ENCODE peak calls at places on chromosomes 7 and 10, in nine cellular contexts. M, O, H, V, G, P, E, Q and X are unnamed samples.

GRCh38 chr7:3605222-3605621 is 304.2 kb downstream of the SDK1 start:
- DNase-seq in G (no peak), O (no peak), E (no peak), V (no peak), M (peak), P (no peak), Q (no peak), H (no peak), X (no peak)

GRCh38 chr7:132353902-132354301 is 222.4 kb downstream of the PLXNA4 start:
- DNase-seq in M (no peak), V (no peak), E (no peak), P (no peak), G (no peak), Q (no peak), H (no peak), O (no peak), X (no peak)

GRCh38 chr7:87564290-87564963 is 36.3 kb downstream of the ABCB1 start:
- DNase-seq in P (peak), G (no peak), V (peak), Q (no peak), O (peak), E (no peak), M (no peak), H (peak), X (no peak)

GRCh38 chr7:155845226-155845625 is 33.0 kb upstream of the SHH start:
- DNase-seq in P (no peak), G (no peak), H (no peak), M (no peak), O (no peak), Q (no peak), V (no peak), E (no peak), X (no peak)

GRCh38 chr7:481219-481930 is 38.3 kb downstream of the PDGFA start:
- DNase-seq in E (no peak), P (no peak), Q (no peak), H (no peak), G (no peak), M (no peak), V (no peak), O (no peak), X (no peak)

GRCh38 chr7:104951546-104951945 is 62.5 kb upstream of the KMT2E start:
- DNase-seq in M (peak), O (no peak), V (no peak), P (no peak), H (peak), Q (no peak), G (no peak), E (no peak), X (no peak)

GRCh38 chr7:40199076-40199802 is 64.4 kb downstream of the SUGCT start:
- DNase-seq in H (peak), E (no peak), P (no peak), Q (no peak), O (peak), G (no peak), V (no peak), M (peak), X (no peak)

GRCh38 chr10:7700577-7701125 is 2.5 kb upstream of the ITIH2 start:
- DNase-seq in G (no peak), P (no peak), Q (no peak), E (no peak), V (no peak), M (peak), O (no peak), H (peak), X (no peak)

GRCh38 chr10:7942859-7943258 is 111.6 kb upstream of the GATA3 start:
- DNase-seq in O (no peak), H (no peak), G (no peak), Q (no peak), M (no peak), V (no peak), P (no peak), E (no peak), X (no peak)

GRCh38 chr10:112912441-112912911 is 37.6 kb upstream of the TCF7L2 start:
- DNase-seq in O (peak), P (no peak), H (no peak), V (no peak), G (no peak), Q (no peak), M (peak), E (no peak), X (no peak)

GRCh38 chr7:36084485-36085091 is 68.5 kb upstream of the EEPD1 start:
- DNase-seq in E (no peak), V (peak), H (peak), P (peak), G (no peak), O (peak), Q (no peak), M (peak), X (no peak)

GRCh38 chr10:101152316-101152715 is 21.2 kb downstream of the TLX1 start:
- DNase-seq in Q (no peak), O (no peak), M (no peak), E (no peak), H (no peak), G (no peak), V (no peak), P (no peak), X (no peak)

GRCh38 chr7:47815867-47816266 is 132.4 kb downstream of the PKD1L1 start:
- DNase-seq in M (no peak), Q (no peak), H (no peak), G (no peak), O (no peak), E (no peak), V (no peak), P (no peak), X (no peak)

GRCh38 chr7:107291434-107291833 is 122.6 kb downstream of the HBP1 start:
- DNase-seq in G (no peak), Q (no peak), M (no peak), E (no peak), O (peak), V (no peak), H (no peak), P (no peak), X (no peak)

GRCh38 chr10:105585753-105586152 is 944.7 kb downstream of the SORCS3 start:
- DNase-seq in E (no peak), H (no peak), O (peak), V (no peak), G (no peak), M (peak), P (no peak), Q (no peak), X (no peak)

GRCh38 chr10:25502453-25502852 is 327.7 kb downstream of the GPR158 start:
- DNase-seq in M (no peak), P (no peak), V (no peak), G (no peak), H (no peak), O (no peak), Q (no peak), E (no peak), X (no peak)

GRCh38 chr7:77415822-77416620 is at the start of gene GSAP:
- DNase-seq in Q (peak), P (no peak), H (peak), G (peak), M (no peak), E (no peak), O (peak), V (peak), X (no peak)

GRCh38 chr7:44134943-44135628 is 6.0 kb downstream of the MYL7 start:
- DNase-seq in G (no peak), M (no peak), E (no peak), H (no peak), Q (no peak), O (no peak), V (no peak), P (no peak), X (no peak)

GRCh38 chr7:137682596-137682995 is 164.2 kb downstream of the DGKI start:
- DNase-seq in V (no peak), O (no peak), H (peak), Q (no peak), P (no peak), E (no peak), G (no peak), M (peak), X (no peak)

GRCh38 chr7:114418117-114418516 is 3.5 kb downstream of the FOXP2 start:
- DNase-seq in E (no peak), O (no peak), H (no peak), M (no peak), Q (no peak), P (peak), V (no peak), G (no peak), X (no peak)

GRCh38 chr10:3668276-3668960 is 116.6 kb downstream of the KLF6 start:
- DNase-seq in P (no peak), G (peak), E (peak), V (peak), O (peak), Q (no peak), M (peak), H (peak), X (no peak)

GRCh38 chr7:22082553-22082885 is 136.8 kb upstream of the CDCA7L start:
- DNase-seq in G (no peak), V (no peak), Q (no peak), M (peak), O (no peak), H (no peak), P (no peak), E (no peak), X (no peak)

GRCh38 chr7:128091106-128091505 is 59.9 kb upstream of the LRRC4 start:
- DNase-seq in G (no peak), O (no peak), M (peak), V (no peak), Q (no peak), H (peak), P (no peak), E (no peak), X (no peak)

GRCh38 chr10:126199221-126199998 is 188.9 kb downstream of the ADAM12 start:
- DNase-seq in E (no peak), H (peak), Q (no peak), P (no peak), O (no peak), G (no peak), V (no peak), M (peak), X (no peak)

GRCh38 chr10:69415049-69415448 is 1.7 kb downstream of the TACR2 start:
- DNase-seq in M (no peak), Q (no peak), G (no peak), H (no peak), O (no peak), P (no peak), E (no peak), V (no peak), X (no peak)

GRCh38 chr10:929965-930364 is 1.5 kb downstream of the LARP4B start:
- DNase-seq in Q (no peak), H (peak), O (no peak), M (no peak), V (no peak), E (no peak), G (no peak), P (no peak), X (no peak)

GRCh38 chr10:33376976-33377657 is 42.6 kb upstream of the NRP1 start:
- DNase-seq in M (peak), V (no peak), P (no peak), E (no peak), G (no peak), Q (no peak), O (no peak), H (peak), X (no peak)

GRCh38 chr10:28664369-28664740 is 13.0 kb upstream of the BAMBI start:
- DNase-seq in V (no peak), M (peak), G (no peak), O (no peak), E (no peak), H (peak), P (no peak), Q (no peak), X (no peak)

GRCh38 chr7:41478187-41478586 is 224.7 kb downstream of the INHBA start:
- DNase-seq in G (no peak), M (peak), P (no peak), O (no peak), E (no peak), Q (no peak), V (no peak), H (no peak), X (no peak)

GRCh38 chr10:60526024-60526585 is 136.4 kb upstream of the ANK3 start:
- DNase-seq in P (peak), E (no peak), V (no peak), G (no peak), H (no peak), Q (no peak), O (no peak), M (no peak), X (no peak)

GRCh38 chr10:1368772-1369171 is 312.6 kb downstream of the WDR37 start:
- DNase-seq in Q (peak), E (no peak), O (peak), M (no peak), V (peak), G (no peak), P (no peak), H (peak), X (no peak)

GRCh38 chr10:12428447-12429135 is 79.2 kb downstream of the CAMK1D start:
- DNase-seq in G (no peak), H (no peak), O (no peak), P (no peak), V (no peak), Q (no peak), E (no peak), M (no peak), X (no peak)

GRCh38 chr10:96387151-96387550 is 28.3 kb upstream of the OPALIN start:
- DNase-seq in G (no peak), P (no peak), Q (no peak), H (peak), O (peak), V (no peak), E (no peak), M (no peak), X (no peak)

GRCh38 chr7:76234931-76235441 is 33.3 kb downstream of the SRRM3 start:
- DNase-seq in Q (peak), P (no peak), E (peak), O (peak), M (peak), H (peak), G (peak), V (peak), X (no peak)